ENCODE peak calls at places on chromosomes 1 and 21, in ten cellular contexts. W is sigmoid colon; L is fibroblast of lung; F is left ventricle myocardium inferior; O is HCT116; S is Peyer's patch; H is cardiac muscle cell; M is CD4-positive, alpha-beta memory T cell; C is iPS DF 6.9; Q is mammary epithelial cell. R is an unnamed sample.

GRCh38 chr1:125065821-125066180 is 3881.0 kb downstream of the SRGAP2C start:
- DNase-seq in W (peak; percentile 54), L (no peak), F (no peak), O (no peak), S (peak; percentile 40), H (no peak), M (no peak), C (no peak), Q (no peak), R (no peak)

GRCh38 chr1:163399976-163400375 is 78.2 kb downstream of the NUF2 start:
- DNase-seq in W (no peak), L (no peak), F (no peak), O (no peak), S (no peak), H (no peak), M (no peak), C (peak; percentile 84), Q (no peak), R (no peak)

GRCh38 chr1:111592389-111593361 is 26.9 kb upstream of the RAP1A start:
- DNase-seq in W (peak; percentile 93), L (peak; percentile 95), F (peak; percentile 87), O (peak; percentile 49), S (peak; percentile 92), H (peak; percentile 72), M (peak; percentile 77), C (no peak), Q (peak; percentile 96), R (peak; percentile 86)

GRCh38 chr1:19776287-19776686 is 23.4 kb downstream of the TMCO4 start:
- DNase-seq in W (no peak), L (no peak), F (no peak), O (no peak), S (no peak), H (no peak), M (no peak), C (no peak), Q (no peak), R (no peak)

GRCh38 chr1:203159844-203160243 is 15.8 kb downstream of the MYBPH start:
- DNase-seq in W (no peak), L (no peak), F (no peak), O (no peak), S (no peak), H (no peak), M (no peak), C (no peak), Q (no peak), R (no peak)

GRCh38 chr1:3716351-3716750 is 35.9 kb upstream of the CCDC27 start:
- DNase-seq in W (no peak), L (no peak), F (no peak), O (no peak), S (no peak), H (no peak), M (no peak), C (no peak), Q (no peak), R (no peak)

GRCh38 chr1:26471498-26472329 is 526 bp upstream of the HMGN2 start:
- DNase-seq in W (peak; percentile 88), L (peak; percentile 72), F (peak; percentile 65), O (peak; percentile 31), S (peak; percentile 73), H (peak; percentile 78), M (no peak), C (no peak), Q (peak; percentile 69), R (peak; percentile 87)

GRCh38 chr21:38241029-38241740 is 15.6 kb upstream of the KCNJ15 start:
- DNase-seq in W (no peak), L (peak; percentile 80), F (peak; percentile 24), O (no peak), S (no peak), H (no peak), M (no peak), C (no peak), Q (no peak), R (no peak)

GRCh38 chr1:23793018-23793781 is 2.3 kb downstream of the LYPLA2 start:
- DNase-seq in W (no peak), L (peak; percentile 68), F (peak; percentile 30), O (no peak), S (no peak), H (no peak), M (peak; percentile 31), C (no peak), Q (peak; percentile 59), R (peak; percentile 77)

DNA sequence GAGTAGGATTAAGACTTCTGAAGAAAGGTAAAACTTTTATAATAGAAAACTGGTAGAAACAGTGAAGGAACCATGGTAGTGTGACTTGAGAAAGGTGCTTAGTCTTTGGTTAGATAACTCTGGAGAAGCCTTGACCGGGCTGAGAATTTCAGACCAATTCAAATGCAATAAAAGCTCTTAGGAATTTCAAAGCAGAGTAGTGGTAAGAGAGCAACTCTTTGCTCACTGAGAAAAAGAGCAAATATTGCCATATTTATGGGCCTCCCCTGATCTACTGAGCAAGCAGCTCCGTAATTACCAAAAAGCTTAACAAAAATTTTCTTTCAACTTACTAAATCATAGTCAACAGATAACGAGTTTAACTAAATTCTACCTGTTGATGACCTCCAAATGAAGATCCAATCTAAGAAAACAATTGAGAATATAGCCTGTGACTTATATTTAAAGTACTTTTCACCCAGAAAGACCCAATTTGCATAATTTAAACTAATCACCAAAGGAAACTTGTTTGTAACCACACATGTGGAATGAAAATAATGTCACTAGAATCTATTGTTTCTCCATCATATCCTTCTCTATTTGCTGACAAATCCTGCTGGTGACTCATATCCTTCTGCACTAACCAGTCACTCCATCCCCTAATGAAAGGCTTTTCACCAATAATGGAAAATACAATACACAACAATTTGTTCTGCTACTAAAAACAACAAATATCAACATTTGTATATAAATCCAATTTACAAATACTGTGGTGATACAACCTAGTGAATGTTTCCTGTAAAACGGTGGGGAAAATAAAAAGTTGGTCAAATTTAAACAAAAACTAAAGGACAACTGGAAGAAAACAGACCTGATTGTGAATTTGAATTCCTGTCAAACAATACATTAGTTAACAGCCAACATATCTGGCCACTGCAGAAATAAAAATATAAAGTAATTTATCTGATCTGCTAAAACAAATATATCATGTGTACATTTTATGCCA is 6.6 kb downstream of the PTP4A2 start:
- DNase-seq in W (no peak), L (peak; percentile 71), F (no peak), O (no peak), S (no peak), H (no peak), M (no peak), C (no peak), Q (peak; percentile 59), R (no peak)
- H3K4me3 ChIP-seq in W (no peak overlapping the region), L (no peak overlapping the region), F (no peak overlapping the region), O (no peak overlapping the region), S (no peak overlapping the region), H (no peak overlapping the region), M (peak overlapping the region; percentile 25), C (no peak overlapping the region), Q (no peak overlapping the region), R (no peak overlapping the region)

GRCh38 chr1:235448616-235449015 is 55.6 kb downstream of the B3GALNT2 start:
- DNase-seq in W (no peak), L (no peak), F (no peak), O (no peak), S (no peak), H (no peak), M (no peak), C (no peak), Q (no peak), R (no peak)
- H3K36me3 ChIP-seq in W (peaks cover 49% of the 10 kb centered on the region), L (peaks cover 5% of the 10 kb centered on the region), F (peaks cover 99% of the 10 kb centered on the region), O (peaks cover 10% of the 10 kb centered on the region), S (peaks cover 96% of the 10 kb centered on the region), H (peaks cover 57% of the 10 kb centered on the region), M (peaks cover 12% of the 10 kb centered on the region), C (peaks cover 20% of the 10 kb centered on the region), Q (peaks cover 39% of the 10 kb centered on the region), R (no peaks in the 10 kb centered on the region)

GRCh38 chr1:157971723-157972122 is 21.7 kb upstream of the KIRREL1 start:
- DNase-seq in W (no peak), L (no peak), F (no peak), O (no peak), S (no peak), H (no peak), M (no peak), C (no peak), Q (no peak), R (no peak)

GRCh38 chr1:157967205-157967604 is 26.2 kb upstream of the KIRREL1 start:
- DNase-seq in W (no peak), L (no peak), F (no peak), O (no peak), S (no peak), H (no peak), M (no peak), C (no peak), Q (no peak), R (no peak)

GRCh38 chr1:157969693-157970485 is 23.6 kb upstream of the KIRREL1 start:
- DNase-seq in W (peak; percentile 70), L (peak; percentile 85), F (no peak), O (peak; percentile 41), S (peak; percentile 72), H (peak; percentile 61), M (no peak), C (no peak), Q (peak; percentile 90), R (no peak)

GRCh38 chr1:157968503-157968902 is 24.9 kb upstream of the KIRREL1 start:
- DNase-seq in W (peak; percentile 74), L (peak; percentile 85), F (no peak), O (no peak), S (peak; percentile 77), H (no peak), M (no peak), C (no peak), Q (peak; percentile 89), R (peak; percentile 76)

GRCh38 chr1:157968951-157969350 is 24.5 kb upstream of the KIRREL1 start:
- DNase-seq in W (no peak), L (peak; percentile 93), F (no peak), O (no peak), S (no peak), H (no peak), M (no peak), C (no peak), Q (peak; percentile 96), R (no peak)
- H3K4me1 ChIP-seq in W (peaks cover 20% of the 10 kb centered on the region), L (peaks cover 23% of the 10 kb centered on the region), F (no peaks in the 10 kb centered on the region), O (no peaks in the 10 kb centered on the region), S (no peaks in the 10 kb centered on the region), H (no peaks in the 10 kb centered on the region), M (no peaks in the 10 kb centered on the region), C (no peaks in the 10 kb centered on the region), Q (peaks cover 29% of the 10 kb centered on the region), R (peaks cover 20% of the 10 kb centered on the region)

GRCh38 chr1:235009561-235010306 is 118.9 kb downstream of the TOMM20 start:
- DNase-seq in W (peak; percentile 49), L (no peak), F (no peak), O (no peak), S (peak; percentile 43), H (no peak), M (no peak), C (no peak), Q (no peak), R (no peak)

GRCh38 chr1:235011599-235012435 is 116.8 kb downstream of the TOMM20 start:
- DNase-seq in W (peak; percentile 86), L (peak; percentile 100), F (peak; percentile 55), O (peak; percentile 81), S (peak; percentile 94), H (no peak), M (peak; percentile 96), C (no peak), Q (peak; percentile 100), R (peak; percentile 91)

GRCh38 chr1:235009074-235009473 is 119.6 kb downstream of the TOMM20 start:
- DNase-seq in W (peak; percentile 5), L (no peak), F (no peak), O (no peak), S (peak; percentile 40), H (no peak), M (no peak), C (no peak), Q (no peak), R (no peak)

GRCh38 chr1:235012436-235013210 is 116.0 kb downstream of the TOMM20 start:
- DNase-seq in W (no peak), L (no peak), F (no peak), O (no peak), S (peak; percentile 40), H (no peak), M (no peak), C (no peak), Q (peak; percentile 19), R (no peak)

GRCh38 chr1:235011064-235011598 is 117.5 kb downstream of the TOMM20 start:
- DNase-seq in W (no peak), L (no peak), F (no peak), O (no peak), S (peak; percentile 51), H (no peak), M (peak; percentile 32), C (no peak), Q (no peak), R (no peak)
- H3K4me3 ChIP-seq in W (no peak overlapping the region), L (no peak overlapping the region), F (no peak overlapping the region), O (no peak overlapping the region), S (no peak overlapping the region), H (no peak overlapping the region), M (no peak overlapping the region), C (no peak overlapping the region), Q (no peak overlapping the region), R (no peak overlapping the region)